ENCODE peak calls at places on chromosomes 5 and 9, in five cellular contexts. H is G401; L is activated CD4-positive, alpha-beta T cell treated with anti-CD3 and anti-CD28 coated beads for 1 hour; Q is NCI-H1092; K is BE2C. O is an unnamed sample.
A peak's percentile ranks its signal among the peaks of the same experiment; 100 is the strongest.

GRCh38 chr5:33309780-33310345 is 130.9 kb upstream of the TARS1 start:
- DNase-seq in H (no peak), L (no peak), Q (no peak), K (no peak), O (no peak)

GRCh38 chr5:173499471-173500212 is 116.8 kb downstream of the BOD1 start:
- DNase-seq in H (no peak), L (no peak), Q (peak; percentile 6), K (no peak), O (no peak)

GRCh38 chr9:35560625-35561337 is 44.3 kb upstream of the TESK1 start:
- DNase-seq in H (no peak), L (no peak), Q (no peak), K (no peak), O (no peak)

GRCh38 chr5:151384106-151384505 is 36.7 kb upstream of the SLC36A2 start:
- DNase-seq in H (no peak), L (no peak), Q (no peak), K (no peak), O (no peak)

GRCh38 chr9:89505048-89505447 is 7.1 kb upstream of the SEMA4D start:
- DNase-seq in H (no peak), L (no peak), Q (no peak), K (no peak), O (no peak)

GRCh38 chr5:73558950-73559349 is 6.5 kb downstream of the ANKRA2 start:
- DNase-seq in H (no peak), L (no peak), Q (no peak), K (no peak), O (no peak)

GRCh38 chr9:5931657-5932056 is 41.0 kb downstream of the MLANA start:
- DNase-seq in H (no peak), L (no peak), Q (no peak), K (no peak), O (no peak)

GRCh38 chr5:56233230-56233629 is at the start of gene ANKRD55:
- DNase-seq in H (peak; percentile 27), L (no peak), Q (peak; percentile 70), K (peak; percentile 26), O (peak; percentile 5)

GRCh38 chr5:167642779-167643517 is 648.5 kb upstream of the WWC1 start:
- DNase-seq in H (no peak), L (no peak), Q (no peak), K (no peak), O (no peak)

GRCh38 chr5:7763621-7764072 is 87.3 kb downstream of the CFAP90 start:
- DNase-seq in H (peak; percentile 37), L (no peak), Q (peak; percentile 62), K (no peak), O (peak; percentile 10)

GRCh38 chr9:88651682-88652633 is 117.0 kb downstream of the NXNL2 start:
- DNase-seq in H (peak; percentile 2), L (no peak), Q (no peak), K (peak; percentile 65), O (no peak)

GRCh38 chr9:79046401-79046800 is 525.4 kb upstream of the TLE4 start:
- DNase-seq in H (no peak), L (no peak), Q (no peak), K (no peak), O (no peak)

GRCh38 chr5:173204185-173204979 is 30.6 kb downstream of the NKX2-5 start:
- DNase-seq in H (peak; percentile 4), L (no peak), Q (no peak), K (no peak), O (no peak)

GRCh38 chr5:25006734-25007133 is 362.0 kb upstream of the CDH10 start:
- DNase-seq in H (peak; percentile 55), L (no peak), Q (peak; percentile 7), K (no peak), O (peak; percentile 19)

GRCh38 chr5:125597338-125597737 is 825.9 kb upstream of the GRAMD2B start:
- DNase-seq in H (no peak), L (no peak), Q (no peak), K (no peak), O (no peak)

GRCh38 chr9:4630836-4631235 is 31.3 kb upstream of the PLPP6 start:
- DNase-seq in H (no peak), L (no peak), Q (no peak), K (no peak), O (no peak)